ENCODE peak calls at places on chromosomes 16 and 17, in five cellular contexts. P is keratinocyte, U is kidney, B is AG04450, E is germinal center. J is an unnamed sample.

GRCh38 chr17:7405882-7406825 is 1.5 kb upstream of the NLGN2 start:
- DNase-seq in E (no peak), U (no peak), B (no peak), P (no peak), J (no peak)

GRCh38 chr16:879461-879861 is 78.9 kb upstream of the GNG13 start:
- DNase-seq in P (no peak), U (peak), B (no peak), E (no peak), J (no peak)

GRCh38 chr16:86892509-86892908 is 314.2 kb downstream of the FOXL1 start:
- DNase-seq in P (no peak), B (no peak), U (no peak), E (no peak), J (no peak)

GRCh38 chr16:72797606-72798005 is 250.3 kb downstream of the ZFHX3 start:
- DNase-seq in U (no peak), E (no peak), B (no peak), P (no peak), J (no peak)

GRCh38 chr17:4586043-4586442 is 1.7 kb downstream of the SMTNL2 start:
- DNase-seq in E (no peak), P (no peak), B (no peak), U (peak), J (no peak)

GRCh38 chr17:48990882-48991357 is 6.3 kb upstream of the IGF2BP1 start:
- DNase-seq in E (no peak), P (no peak), U (no peak), B (no peak), J (no peak)

GRCh38 chr17:81453049-81453448 is 57.8 kb downstream of the BAHCC1 start:
- DNase-seq in B (no peak), E (no peak), U (no peak), P (no peak), J (peak)

GRCh38 chr16:586645-587590 is 2.9 kb upstream of the RAB40C start:
- DNase-seq in B (no peak), E (no peak), U (no peak), P (no peak), J (no peak)

GRCh38 chr16:17225551-17225950 is 245.2 kb downstream of the XYLT1 start:
- DNase-seq in E (no peak), P (no peak), U (no peak), B (no peak), J (no peak)

GRCh38 chr16:87062569-87063442 is 254.4 kb downstream of the C16orf95 start:
- DNase-seq in B (no peak), U (peak), P (peak), E (peak), J (no peak)

GRCh38 chr16:67431077-67431804 is at the start of gene HSD11B2:
- DNase-seq in E (no peak), U (peak), B (no peak), P (no peak), J (peak)